ENCODE peak calls at places on chromosomes 6 and 20, in ten cellular contexts. T, E, L, A, W, F, N, M, B and P are unnamed samples.
A peak's percentile ranks its signal among the peaks of the same experiment; 100 is the strongest.

GRCh38 chr6:118650500-118651281 is 700 bp downstream of the CEP85L start:
- DNase-seq in T (peak; percentile 69), E (peak; percentile 50), L (peak; percentile 82), A (peak; percentile 11), W (peak; percentile 48), F (peak; percentile 53), N (no peak), M (peak; percentile 19), B (peak; percentile 37), P (peak; percentile 42)

GRCh38 chr20:59403261-59403961 is 103.0 kb downstream of the EDN3 start:
- DNase-seq in T (peak; percentile 87), E (no peak), L (peak; percentile 63), A (peak; percentile 75), W (peak; percentile 96), F (peak; percentile 77), N (no peak), M (no peak), B (peak; percentile 11), P (peak; percentile 15)

GRCh38 chr6:22041797-22042489 is 254.9 kb downstream of the PRL start:
- DNase-seq in T (no peak), E (peak; percentile 48), L (peak; percentile 51), A (no peak), W (no peak), F (no peak), N (no peak), M (peak; percentile 62), B (peak; percentile 67), P (no peak)

GRCh38 chr6:71531841-71532240 is 243.2 kb downstream of the OGFRL1 start:
- DNase-seq in T (no peak), E (no peak), L (no peak), A (no peak), W (no peak), F (no peak), N (no peak), M (no peak), B (no peak), P (no peak)

GRCh38 chr6:135162678-135163439 is 18.2 kb upstream of the MYB start:
- DNase-seq in T (peak; percentile 71), E (peak; percentile 47), L (peak; percentile 20), A (peak; percentile 43), W (no peak), F (peak; percentile 54), N (peak; percentile 8), M (no peak), B (peak; percentile 40), P (peak; percentile 36)

GRCh38 chr20:49701313-49701731 is 12.4 kb downstream of the B4GALT5 start:
- DNase-seq in T (no peak), E (no peak), L (peak; percentile 29), A (no peak), W (no peak), F (peak; percentile 66), N (no peak), M (peak; percentile 77), B (peak; percentile 76), P (no peak)

GRCh38 chr6:122405417-122405816 is 6.0 kb downstream of the HSF2 start:
- DNase-seq in T (no peak), E (no peak), L (no peak), A (no peak), W (no peak), F (no peak), N (no peak), M (peak; percentile 26), B (peak; percentile 47), P (no peak)

GRCh38 chr6:1894954-1895353 is 285.2 kb downstream of the FOXC1 start:
- DNase-seq in T (no peak), E (no peak), L (no peak), A (no peak), W (no peak), F (no peak), N (no peak), M (peak; percentile 18), B (peak; percentile 69), P (peak; percentile 44)

GRCh38 chr20:15919118-15919517 is 654.1 kb downstream of the KIF16B start:
- DNase-seq in T (no peak), E (no peak), L (no peak), A (no peak), W (no peak), F (no peak), N (no peak), M (no peak), B (no peak), P (no peak)

GRCh38 chr20:50193851-50194830 is 3.5 kb downstream of the CEBPB start:
- DNase-seq in T (peak; percentile 27), E (peak; percentile 30), L (peak; percentile 34), A (no peak), W (no peak), F (no peak), N (no peak), M (no peak), B (peak; percentile 47), P (no peak)

GRCh38 chr20:30167540-30167939 is 1089.9 kb upstream of the DEFB115 start:
- DNase-seq in T (no peak), E (no peak), L (no peak), A (no peak), W (no peak), F (no peak), N (no peak), M (no peak), B (no peak), P (no peak)

GRCh38 chr6:35895560-35895959 is 25.3 kb downstream of the SRPK1 start:
- DNase-seq in T (no peak), E (peak; percentile 12), L (no peak), A (no peak), W (no peak), F (no peak), N (no peak), M (no peak), B (no peak), P (no peak)